ENCODE peak calls at places on chromosomes 5 and 9, in eight cellular contexts. N is IMR-90, A is tibial nerve, H is suprapubic skin, G is spleen, O is right lobe of liver, Y is vagina, L is ovary. J is an unnamed sample.

GRCh38 chr9:106862946-106863740 is at the start of gene ZNF462:
- DNase-seq in N (peak), A (peak), H (no peak), G (no peak), O (no peak), Y (no peak), L (peak), J (peak)

GRCh38 chr5:137328418-137328937 is 170.6 kb downstream of the SPOCK1 start:
- DNase-seq in N (no peak), A (no peak), H (no peak), G (no peak), O (no peak), Y (no peak), L (no peak), J (no peak)

GRCh38 chr9:114779352-114779845 is 26.4 kb downstream of the TNFSF15 start:
- DNase-seq in N (no peak), A (peak), H (no peak), G (no peak), O (peak), Y (peak), L (no peak), J (peak)

GRCh38 chr5:84403773-84404172 is 19.1 kb upstream of the EDIL3 start:
- DNase-seq in N (peak), A (no peak), H (no peak), G (no peak), O (no peak), Y (no peak), L (no peak), J (no peak)

GRCh38 chr9:12403721-12404120 is 289.5 kb upstream of the TYRP1 start:
- DNase-seq in N (no peak), A (no peak), H (no peak), G (no peak), O (no peak), Y (no peak), L (no peak), J (no peak)

GRCh38 chr9:98924971-98925820 is 18.5 kb upstream of the COL15A1 start:
- DNase-seq in N (no peak), A (no peak), H (no peak), G (no peak), O (no peak), Y (no peak), L (no peak), J (no peak)

GRCh38 chr9:108468364-108468763 is 387.4 kb downstream of the ACTL7B start:
- DNase-seq in N (peak), A (no peak), H (no peak), G (no peak), O (no peak), Y (no peak), L (no peak), J (no peak)

GRCh38 chr5:120818128-120818527 is 354.0 kb downstream of the PRR16 start:
- DNase-seq in N (no peak), A (no peak), H (no peak), G (no peak), O (no peak), Y (no peak), L (no peak), J (no peak)

GRCh38 chr5:149271195-149271716 is 403 bp upstream of the AFAP1L1 start:
- DNase-seq in N (no peak), A (no peak), H (no peak), G (no peak), O (no peak), Y (no peak), L (no peak), J (no peak)

GRCh38 chr9:134035041-134036039 is 10.1 kb downstream of the BRD3OS start:
- DNase-seq in N (no peak), A (no peak), H (no peak), G (peak), O (no peak), Y (no peak), L (no peak), J (no peak)

GRCh38 chr9:124394167-124394566 is 21.1 kb downstream of the PSMB7 start:
- DNase-seq in N (peak), A (no peak), H (no peak), G (no peak), O (no peak), Y (no peak), L (no peak), J (no peak)

GRCh38 chr5:87300744-87301143 is 33.1 kb downstream of the RASA1 start:
- DNase-seq in N (peak), A (no peak), H (no peak), G (no peak), O (no peak), Y (no peak), L (no peak), J (no peak)

GRCh38 chr9:126317513-126317912 is 9.1 kb upstream of the MVB12B start:
- DNase-seq in N (peak), A (no peak), H (no peak), G (no peak), O (no peak), Y (no peak), L (no peak), J (no peak)

GRCh38 chr5:156475831-156476551 is 149.0 kb downstream of the SGCD start:
- DNase-seq in N (peak), A (no peak), H (no peak), G (no peak), O (no peak), Y (no peak), L (peak), J (no peak)

GRCh38 chr9:35237303-35237702 is 75.5 kb downstream of the UNC13B start:
- DNase-seq in N (no peak), A (no peak), H (no peak), G (no peak), O (no peak), Y (no peak), L (no peak), J (no peak)

GRCh38 chr5:125115180-125115495 is 368.7 kb upstream of the ZNF608 start:
- DNase-seq in N (no peak), A (no peak), H (no peak), G (no peak), O (no peak), Y (no peak), L (no peak), J (no peak)

GRCh38 chr5:64834037-64834436 is 65.3 kb downstream of the CWC27 start:
- DNase-seq in N (peak), A (no peak), H (no peak), G (no peak), O (no peak), Y (no peak), L (no peak), J (no peak)

GRCh38 chr9:4559238-4560182 is 69.2 kb downstream of the SLC1A1 start:
- DNase-seq in N (no peak), A (no peak), H (no peak), G (no peak), O (no peak), Y (no peak), L (no peak), J (no peak)

GRCh38 chr5:31197183-31197582 is 3.7 kb downstream of the CDH6 start:
- DNase-seq in N (peak), A (no peak), H (no peak), G (no peak), O (no peak), Y (no peak), L (no peak), J (no peak)

GRCh38 chr9:91301161-91301560 is 60.6 kb downstream of the AUH start:
- DNase-seq in N (peak), A (no peak), H (no peak), G (no peak), O (no peak), Y (no peak), L (peak), J (no peak)

GRCh38 chr9:2859776-2860379 is 16.0 kb upstream of the PUM3 start:
- DNase-seq in N (peak), A (no peak), H (no peak), G (no peak), O (peak), Y (no peak), L (peak), J (peak)

DNA sequence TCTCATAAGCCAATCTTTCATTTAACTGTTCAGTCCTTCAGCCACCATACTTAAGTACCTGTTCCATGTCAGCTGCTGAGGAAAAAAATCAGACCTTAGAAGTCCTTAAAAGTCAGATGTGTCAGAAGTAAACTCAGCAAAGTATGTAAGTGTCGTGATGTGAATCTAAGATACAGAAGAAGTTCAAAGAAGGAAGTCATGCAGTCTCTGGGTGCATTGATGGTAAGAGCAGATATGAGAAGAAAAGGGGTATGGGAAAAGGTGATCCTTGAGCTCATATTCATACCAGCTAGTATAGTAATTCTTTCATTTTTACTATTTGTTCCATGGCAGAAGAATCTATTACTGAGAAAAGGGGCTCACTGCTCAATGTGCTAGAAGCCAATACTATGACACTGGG is 259.4 kb upstream of the CD180 start:
- DNase-seq in N (no peak), A (no peak), H (no peak), G (no peak), O (no peak), Y (no peak), L (no peak), J (no peak)
- TF ChIP-seq POLR2A in N (no peak), A (no peak), H (no peak), G (no peak), O (no peak), Y (no peak), L (no peak), J (no peak)

GRCh38 chr5:119220576-119221197 is 135.1 kb upstream of the TNFAIP8 start:
- DNase-seq in N (peak), A (no peak), H (no peak), G (no peak), O (no peak), Y (no peak), L (no peak), J (no peak)

GRCh38 chr5:119217183-119217582 is 138.6 kb upstream of the TNFAIP8 start:
- DNase-seq in N (no peak), A (no peak), H (no peak), G (no peak), O (no peak), Y (no peak), L (no peak), J (no peak)

GRCh38 chr5:119218830-119219782 is 136.7 kb upstream of the TNFAIP8 start:
- DNase-seq in N (peak), A (no peak), H (no peak), G (no peak), O (no peak), Y (no peak), L (no peak), J (no peak)

GRCh38 chr5:119221330-119221729 is 134.5 kb upstream of the TNFAIP8 start:
- DNase-seq in N (no peak), A (no peak), H (no peak), G (no peak), O (no peak), Y (no peak), L (no peak), J (no peak)
- H3K27ac ChIP-seq in N (no peak), A (no peak), H (no peak), G (no peak), O (no peak), Y (no peak), L (no peak), J (no peak)

DNA sequence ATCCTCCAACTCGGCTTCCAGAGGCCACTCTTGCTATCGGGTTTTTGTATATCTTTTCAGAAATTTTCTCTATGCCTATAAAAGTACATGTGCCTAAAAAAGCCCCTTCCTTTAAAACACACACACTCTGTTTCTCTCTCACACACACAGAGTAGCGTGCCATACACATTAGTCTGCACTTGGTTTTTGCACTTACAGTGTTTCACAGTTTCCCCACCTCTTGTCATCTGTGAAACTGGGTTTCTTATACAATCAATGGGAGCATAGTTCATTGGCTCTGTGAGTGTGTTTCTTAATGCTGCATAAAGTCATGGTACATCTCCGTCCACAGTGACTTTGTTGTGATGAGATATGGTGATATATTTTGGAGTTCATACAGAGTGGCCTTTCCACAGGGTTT is 664 bp upstream of the IGFBPL1 start:
- DNase-seq in N (no peak), A (no peak), H (no peak), G (no peak), O (no peak), Y (no peak), L (no peak), J (no peak)
- TF ChIP-seq POLR2A in N (no peak), A (no peak), H (no peak), G (no peak), O (no peak), Y (no peak), L (no peak), J (no peak)

GRCh38 chr9:118533850-118534249 is 829.6 kb downstream of the TLR4 start:
- DNase-seq in N (no peak), A (no peak), H (no peak), G (no peak), O (no peak), Y (no peak), L (no peak), J (no peak)

GRCh38 chr9:118533101-118533500 is 828.9 kb downstream of the TLR4 start:
- DNase-seq in N (no peak), A (no peak), H (no peak), G (no peak), O (no peak), Y (no peak), L (no peak), J (no peak)

GRCh38 chr9:118529210-118529609 is 825.0 kb downstream of the TLR4 start:
- DNase-seq in N (no peak), A (no peak), H (no peak), G (no peak), O (no peak), Y (no peak), L (no peak), J (no peak)

DNA sequence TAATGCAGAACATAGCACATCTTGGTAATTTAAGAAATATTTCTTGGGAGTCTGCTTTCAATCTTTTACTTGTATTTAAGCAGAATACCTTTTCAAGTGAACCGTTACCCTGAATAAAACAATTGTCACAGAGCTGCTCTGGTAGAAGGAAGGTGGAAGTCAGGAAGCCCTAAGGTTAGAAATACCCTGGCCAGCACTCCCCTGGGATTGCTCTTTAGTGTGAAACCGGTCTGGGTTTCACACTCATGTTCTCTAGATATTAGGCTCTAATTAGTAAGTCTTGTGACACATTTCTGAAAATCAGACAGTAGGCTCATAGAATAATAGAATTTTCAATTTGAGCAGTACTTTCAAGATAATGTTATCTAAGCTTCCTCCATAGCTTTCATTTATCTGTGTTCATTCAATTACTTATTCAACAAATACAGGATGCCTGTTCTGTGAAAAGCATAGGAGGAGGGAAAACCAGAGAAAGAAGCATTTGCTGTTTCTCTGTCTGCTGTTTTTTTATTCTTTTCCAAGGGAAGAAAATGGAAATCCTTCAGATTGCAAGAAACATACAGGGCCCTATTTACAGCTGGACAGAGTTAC is 825.5 kb downstream of the TLR4 start:
- DNase-seq in N (no peak), A (no peak), H (no peak), G (no peak), O (no peak), Y (no peak), L (no peak), J (no peak)
- H3K27ac ChIP-seq in N (no peak), A (no peak), H (no peak), G (no peak), O (no peak), Y (no peak), L (no peak), J (no peak)

GRCh38 chr5:180802325-180803180 is at the start of gene MGAT1:
- DNase-seq in N (peak), A (peak), H (peak), G (peak), O (peak), Y (no peak), L (peak), J (peak)
- TF ChIP-seq POLR2A in N (peak), A (peak), H (peak), G (peak), O (peak), Y (no peak), L (peak), J (peak)

DNA sequence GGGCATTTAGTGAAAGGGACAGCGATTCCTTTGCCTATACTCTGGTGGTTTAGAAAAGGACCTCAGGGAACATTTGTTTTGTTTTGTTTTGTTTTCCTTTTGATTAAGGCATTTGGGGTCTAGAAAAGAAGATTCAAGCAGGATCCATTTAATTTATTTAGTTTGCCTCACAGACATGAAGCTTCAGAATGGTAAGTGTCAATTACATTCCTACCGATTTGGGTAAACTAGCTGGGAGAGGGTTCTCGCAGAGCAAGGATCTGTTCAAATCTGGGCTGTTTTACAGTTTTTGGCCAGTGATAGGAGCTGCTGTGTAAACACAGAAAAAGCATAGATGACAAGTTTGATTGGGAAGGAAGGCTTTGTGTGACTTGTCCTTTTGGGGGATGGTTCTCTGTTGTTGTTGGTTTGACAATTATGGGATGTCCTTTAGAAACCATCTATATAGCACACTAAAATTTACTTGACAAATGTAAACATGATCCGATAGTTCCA is 470.3 kb upstream of the WWC1 start:
- DNase-seq in N (no peak), A (no peak), H (no peak), G (no peak), O (no peak), Y (no peak), L (no peak), J (no peak)
- H3K27ac ChIP-seq in N (no peak), A (no peak), H (peak), G (no peak), O (no peak), Y (peak), L (no peak), J (no peak)

DNA sequence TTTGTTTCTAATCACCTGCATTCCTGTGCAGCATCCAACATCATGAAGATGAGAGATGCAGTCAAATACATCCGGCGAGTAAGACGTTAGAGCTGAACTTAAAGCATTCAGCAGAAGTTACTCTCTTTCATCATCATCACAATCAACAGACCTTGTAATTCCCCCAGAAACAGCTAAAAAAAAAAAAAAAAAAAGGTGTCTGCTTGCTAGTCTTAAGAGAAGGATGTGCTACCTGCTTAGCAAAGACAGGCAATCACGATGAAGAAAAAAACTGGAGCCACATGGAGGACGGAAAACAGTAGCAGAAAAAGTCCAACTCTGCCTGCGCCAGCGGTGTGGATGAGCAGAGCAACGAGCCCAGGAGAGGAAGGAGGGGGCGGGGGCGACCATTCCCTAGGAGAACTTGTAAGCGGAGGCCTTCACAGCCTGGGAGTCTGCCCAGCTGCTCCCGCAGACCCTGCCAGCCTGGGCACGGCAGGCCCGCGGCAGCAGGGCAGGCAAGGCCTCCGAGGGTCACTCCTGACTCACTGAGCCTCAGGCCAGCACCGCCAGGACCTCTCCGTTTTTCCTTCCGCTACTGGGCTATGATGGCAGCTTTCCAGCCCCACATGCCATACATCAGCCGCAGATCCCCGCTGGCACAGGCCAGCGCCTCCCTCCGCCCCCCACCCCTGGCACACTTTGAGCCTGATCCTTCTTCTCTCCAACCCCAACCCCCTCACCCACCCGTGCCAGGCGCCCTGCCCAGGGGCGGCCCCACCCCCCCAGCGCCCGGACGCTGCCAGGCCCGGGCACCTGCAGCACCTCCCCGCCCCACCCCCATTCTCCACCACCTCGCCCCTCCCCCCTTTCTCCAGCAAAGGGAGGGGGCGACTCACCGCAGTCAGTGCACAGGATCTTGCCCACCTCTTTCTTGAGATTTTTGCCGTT is 1.3 kb downstream of the NRG2 start:
- DNase-seq in N (peak), A (peak), H (peak), G (peak), O (peak), Y (no peak), L (peak), J (peak)
- TF ChIP-seq POLR2A in N (no peak), A (no peak), H (no peak), G (no peak), O (no peak), Y (no peak), L (no peak), J (no peak)

J was measured in prostate gland.